ENCODE peak calls at places on chromosomes 5 and 9, in seven cellular contexts. C, N, W, Q, X, Z and K are unnamed samples.

GRCh38 chr9:129069128-129069824 is 11.6 kb upstream of the DOLPP1 start:
- DNase-seq in C (no peak), N (peak), W (peak), Q (peak), X (no peak), Z (no peak), K (no peak)

GRCh38 chr5:81409845-81410369 is 16.0 kb upstream of the ACOT12 start:
- DNase-seq in C (no peak), N (no peak), W (no peak), Q (no peak), X (no peak), Z (no peak), K (no peak)

GRCh38 chr5:32710335-32710858 is 724 bp upstream of the NPR3 start:
- DNase-seq in C (peak), N (no peak), W (no peak), Q (no peak), X (no peak), Z (peak), K (no peak)

GRCh38 chr5:6110441-6111005 is 267.8 kb downstream of the MED10 start:
- DNase-seq in C (no peak), N (no peak), W (no peak), Q (no peak), X (no peak), Z (no peak), K (no peak)

GRCh38 chr5:130528474-130528873 is 624.2 kb downstream of the CHSY3 start:
- DNase-seq in C (no peak), N (no peak), W (no peak), Q (no peak), X (no peak), Z (no peak), K (no peak)

GRCh38 chr5:446864-447263 is 3.9 kb downstream of the EXOC3 start:
- DNase-seq in C (peak), N (peak), W (no peak), Q (no peak), X (no peak), Z (peak), K (peak)

GRCh38 chr5:29795253-29795652 is 1398.2 kb upstream of the CDH6 start:
- DNase-seq in C (no peak), N (no peak), W (no peak), Q (no peak), X (no peak), Z (no peak), K (no peak)

GRCh38 chr9:14191512-14191911 is 122.4 kb downstream of the NFIB start:
- DNase-seq in C (no peak), N (no peak), W (no peak), Q (no peak), X (no peak), Z (no peak), K (no peak)